ENCODE peak calls at places on chromosomes 12 and 14, in ten cellular contexts. D is transverse colon, W is sigmoid colon, Y is GM12878, X is tibial nerve, R is K562, B is A549, E is ovary, O is H1, M is stomach. H is an unnamed sample.

GRCh38 chr12:104097954-104098353 is 33.6 kb downstream of the HCFC2 start:
- DNase-seq in D (no peak), W (no peak), Y (no peak), X (no peak), R (no peak), B (no peak), E (no peak), O (no peak), M (no peak), H (no peak)

GRCh38 chr14:69153848-69154208 is 909 bp upstream of the DCAF5 start:
- DNase-seq in D (peak; percentile 28), W (peak; percentile 74), Y (no peak), X (peak; percentile 19), R (peak; percentile 45), B (peak; percentile 9), E (peak; percentile 36), O (no peak), M (no peak), H (peak; percentile 56)

GRCh38 chr12:4112734-4113396 is 160.7 kb upstream of the CCND2 start:
- DNase-seq in D (no peak), W (peak; percentile 12), Y (no peak), X (no peak), R (no peak), B (no peak), E (no peak), O (peak; percentile 32), M (no peak), H (no peak)

GRCh38 chr14:97634786-97635185 is 837.6 kb downstream of the VRK1 start:
- DNase-seq in D (no peak), W (no peak), Y (no peak), X (no peak), R (no peak), B (peak; percentile 11), E (no peak), O (no peak), M (no peak), H (no peak)

GRCh38 chr12:69569236-69569635 is 16.0 kb upstream of the CCT2 start:
- DNase-seq in D (no peak), W (no peak), Y (no peak), X (no peak), R (no peak), B (no peak), E (no peak), O (no peak), M (no peak), H (no peak)

GRCh38 chr14:92471919-92472318 is 41.7 kb upstream of the RIN3 start:
- DNase-seq in D (peak; percentile 15), W (no peak), Y (no peak), X (no peak), R (no peak), B (peak; percentile 79), E (no peak), O (peak; percentile 51), M (no peak), H (no peak)

GRCh38 chr14:106670006-106670405 is 1143.6 kb downstream of the TMEM121 start:
- DNase-seq in D (no peak), W (no peak), Y (no peak), X (no peak), R (no peak), B (no peak), E (no peak), O (no peak), M (no peak), H (no peak)

GRCh38 chr12:81222841-81223595 is 145.1 kb downstream of the ACSS3 start:
- DNase-seq in D (no peak), W (no peak), Y (no peak), X (no peak), R (no peak), B (no peak), E (no peak), O (no peak), M (no peak), H (no peak)

GRCh38 chr14:92456215-92457017 is 57.2 kb upstream of the RIN3 start:
- DNase-seq in D (peak; percentile 35), W (peak; percentile 82), Y (no peak), X (peak; percentile 58), R (peak; percentile 44), B (peak; percentile 79), E (no peak), O (peak; percentile 67), M (peak; percentile 31), H (peak; percentile 71)

GRCh38 chr14:101055106-101055662 is 151.7 kb upstream of the RTL1 start:
- DNase-seq in D (no peak), W (no peak), Y (no peak), X (no peak), R (no peak), B (no peak), E (no peak), O (no peak), M (no peak), H (no peak)

GRCh38 chr12:111185206-111185888 is 183.5 kb downstream of the PHETA1 start:
- DNase-seq in D (no peak), W (no peak), Y (no peak), X (no peak), R (peak; percentile 72), B (no peak), E (no peak), O (no peak), M (no peak), H (no peak)

GRCh38 chr14:76884853-76885276 is 58.7 kb downstream of the LRRC74A start:
- DNase-seq in D (no peak), W (no peak), Y (no peak), X (no peak), R (no peak), B (no peak), E (no peak), O (no peak), M (no peak), H (peak; percentile 39)

GRCh38 chr14:76882646-76883045 is 56.4 kb downstream of the LRRC74A start:
- DNase-seq in D (no peak), W (no peak), Y (no peak), X (no peak), R (no peak), B (no peak), E (peak; percentile 51), O (no peak), M (no peak), H (peak; percentile 64)

GRCh38 chr14:76887196-76887595 is 61.0 kb downstream of the LRRC74A start:
- DNase-seq in D (no peak), W (no peak), Y (no peak), X (no peak), R (no peak), B (no peak), E (no peak), O (no peak), M (no peak), H (peak; percentile 18)

GRCh38 chr14:76883437-76883836 is 57.2 kb downstream of the LRRC74A start:
- DNase-seq in D (no peak), W (no peak), Y (no peak), X (no peak), R (no peak), B (no peak), E (no peak), O (no peak), M (no peak), H (no peak)

GRCh38 chr14:76884394-76884793 is 58.2 kb downstream of the LRRC74A start:
- DNase-seq in D (no peak), W (no peak), Y (no peak), X (no peak), R (no peak), B (no peak), E (no peak), O (no peak), M (no peak), H (no peak)
- TF ChIP-seq EP300 in D (no peak), W (no peak), Y (no peak), X (no peak), R (no peak), B (no peak), E (no peak), O (no peak), M (no peak), H (no peak)

DNA sequence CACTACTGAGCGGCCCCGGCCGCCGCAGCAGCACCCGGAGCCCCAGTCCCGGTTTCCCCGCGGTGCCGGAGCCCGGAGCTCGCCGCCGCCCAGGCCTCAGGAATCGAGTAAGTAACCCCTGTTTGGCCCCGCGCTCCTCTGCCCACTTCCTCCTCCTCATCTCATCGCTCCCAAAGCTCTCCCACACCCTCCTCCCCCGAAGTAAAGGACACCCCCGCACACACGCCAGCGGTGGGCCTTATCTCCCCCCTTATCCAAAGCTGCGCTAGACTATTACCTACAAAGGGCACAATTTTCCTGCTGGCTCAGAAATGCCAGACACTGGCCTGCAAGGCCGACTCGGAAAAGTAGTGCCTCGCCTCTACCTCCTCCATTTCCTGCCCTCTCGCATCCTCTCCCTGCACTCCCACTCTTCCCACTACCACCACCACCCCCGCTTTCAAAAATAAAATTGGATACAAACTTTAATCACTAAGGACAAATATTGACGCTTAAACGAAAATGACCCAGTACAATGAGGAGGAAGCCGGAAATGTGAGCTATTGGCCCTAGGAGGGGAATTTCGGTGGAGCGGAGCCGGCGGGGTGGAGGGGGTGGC is 581 bp upstream of the FOXG1 start:
- DNase-seq in D (no peak), W (no peak), Y (no peak), X (no peak), R (peak; percentile 61), B (no peak), E (peak; percentile 18), O (peak; percentile 74), M (no peak), H (peak; percentile 76)
- H3K4me3 ChIP-seq in D (peak overlapping the region; percentile 27), W (peak overlapping the region; percentile 38), Y (no peak overlapping the region), X (no peak overlapping the region), R (peak overlapping the region; percentile 46), B (peak overlapping the region; percentile 40), E (peak overlapping the region; percentile 33), O (peak overlapping the region; percentile 57), M (peak overlapping the region; percentile 47), H (no peak overlapping the region)

DNA sequence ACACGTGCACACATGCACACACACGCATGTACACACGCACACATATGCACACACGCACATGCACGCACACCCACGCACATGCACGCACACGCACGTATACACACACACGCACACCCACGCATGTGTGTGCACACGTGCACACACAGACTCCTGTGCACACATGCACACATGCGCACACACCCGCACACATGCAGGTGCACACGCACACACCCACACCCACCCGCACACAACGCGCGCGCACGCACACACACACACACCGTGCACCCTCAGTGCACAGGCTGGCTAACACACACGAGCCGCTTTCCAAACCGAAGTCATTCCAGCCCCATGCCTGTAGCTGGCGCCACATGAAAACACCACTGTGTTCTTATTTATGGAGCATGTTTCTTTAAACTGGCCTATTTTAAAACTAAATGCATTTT is 45.3 kb downstream of the GALNT9 start:
- DNase-seq in D (no peak), W (no peak), Y (no peak), X (no peak), R (no peak), B (peak; percentile 63), E (no peak), O (no peak), M (no peak), H (no peak)
- TF ChIP-seq CTCF in D (no peak), W (no peak), Y (no peak), X (no peak), R (no peak), B (peak; percentile 42), E (no peak), O (peak; percentile 16), M (no peak), H (no peak)

DNA sequence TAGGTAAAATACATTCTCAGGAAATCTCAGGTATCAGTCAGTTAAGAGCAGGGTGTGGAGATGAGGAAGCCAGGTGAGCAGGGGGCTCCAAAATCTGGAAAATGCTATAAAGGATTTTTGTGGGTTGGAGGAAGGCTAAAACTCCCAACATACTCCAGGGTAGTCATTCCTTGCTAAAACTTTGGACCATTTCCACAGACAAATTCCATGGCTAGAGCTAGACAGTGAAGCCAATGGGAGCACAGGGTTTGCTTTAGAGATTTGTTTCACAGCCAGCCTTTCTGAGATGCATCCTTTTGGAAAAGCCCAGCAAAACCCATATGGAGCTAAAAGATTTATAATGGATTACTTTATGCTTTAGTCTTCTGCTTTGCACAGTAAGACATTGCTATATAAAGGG is 146.4 kb downstream of the SAMD4A start:
- DNase-seq in D (no peak), W (no peak), Y (no peak), X (no peak), R (no peak), B (no peak), E (no peak), O (no peak), M (no peak), H (no peak)
- TF ChIP-seq EP300 in D (no peak), W (no peak), Y (no peak), X (no peak), R (no peak), B (no peak), E (no peak), O (no peak), M (no peak), H (no peak)